ENCODE peak calls at places on chromosomes 11 and 22, in nine cellular contexts. One of them, this sample, is unnamed. For H3K4me1, the result is how much of the 10 kb centered on the place peaks cover.

GRCh38 chr11:113293936-113294335 is 20.4 kb upstream of the TTC12 start:
- DNase-seq in right cardiac atrium: no peak
- DNase-seq in naive thymus-derived CD4-positive, alpha-beta T cell: no peak
- DNase-seq in Karpas-422: no peak
- DNase-seq in psoas muscle: no peak
- DNase-seq in GM23248: no peak
- DNase-seq in mesendoderm: no peak
- DNase-seq in GM12878: no peak
- DNase-seq in spleen: no peak
- DNase-seq in this sample: peak

GRCh38 chr11:91804057-91804456 is 420.6 kb upstream of the FAT3 start:
- DNase-seq in right cardiac atrium: no peak
- DNase-seq in naive thymus-derived CD4-positive, alpha-beta T cell: no peak
- DNase-seq in Karpas-422: no peak
- DNase-seq in psoas muscle: no peak
- DNase-seq in GM23248: no peak
- DNase-seq in mesendoderm: peak
- DNase-seq in GM12878: no peak
- DNase-seq in spleen: no peak
- DNase-seq in this sample: peak

GRCh38 chr11:9017773-9018172 is 14.0 kb upstream of the NRIP3 start:
- DNase-seq in right cardiac atrium: peak
- DNase-seq in naive thymus-derived CD4-positive, alpha-beta T cell: no peak
- DNase-seq in Karpas-422: no peak
- DNase-seq in psoas muscle: peak
- DNase-seq in GM23248: peak
- DNase-seq in mesendoderm: no peak
- DNase-seq in GM12878: no peak
- DNase-seq in spleen: no peak
- DNase-seq in this sample: no peak

GRCh38 chr22:48832592-48832991 is 995.1 kb downstream of the BRD1 start:
- DNase-seq in right cardiac atrium: no peak
- DNase-seq in naive thymus-derived CD4-positive, alpha-beta T cell: no peak
- DNase-seq in Karpas-422: no peak
- DNase-seq in psoas muscle: no peak
- DNase-seq in GM23248: no peak
- DNase-seq in mesendoderm: no peak
- DNase-seq in GM12878: no peak
- DNase-seq in spleen: no peak
- DNase-seq in this sample: no peak

GRCh38 chr11:16280256-16280682 is 76.1 kb downstream of the SOX6 start:
- DNase-seq in right cardiac atrium: peak
- DNase-seq in naive thymus-derived CD4-positive, alpha-beta T cell: no peak
- DNase-seq in Karpas-422: no peak
- DNase-seq in psoas muscle: peak
- DNase-seq in GM23248: no peak
- DNase-seq in mesendoderm: no peak
- DNase-seq in GM12878: no peak
- DNase-seq in spleen: no peak
- DNase-seq in this sample: peak

GRCh38 chr11:87422566-87422965 is 384.8 kb downstream of the TMEM135 start:
- DNase-seq in right cardiac atrium: no peak
- DNase-seq in naive thymus-derived CD4-positive, alpha-beta T cell: no peak
- DNase-seq in Karpas-422: no peak
- DNase-seq in psoas muscle: no peak
- DNase-seq in GM23248: peak
- DNase-seq in mesendoderm: peak
- DNase-seq in GM12878: no peak
- DNase-seq in spleen: no peak
- DNase-seq in this sample: peak

GRCh38 chr11:17405232-17406005 is 17.0 kb upstream of the KCNJ11 start:
- DNase-seq in right cardiac atrium: peak
- DNase-seq in naive thymus-derived CD4-positive, alpha-beta T cell: no peak
- DNase-seq in Karpas-422: no peak
- DNase-seq in psoas muscle: peak
- DNase-seq in GM23248: peak
- DNase-seq in mesendoderm: peak
- DNase-seq in GM12878: no peak
- DNase-seq in spleen: peak
- DNase-seq in this sample: peak

GRCh38 chr22:33299245-33299956 is 241.2 kb upstream of the SYN3 start:
- DNase-seq in right cardiac atrium: no peak
- DNase-seq in naive thymus-derived CD4-positive, alpha-beta T cell: no peak
- DNase-seq in Karpas-422: peak
- DNase-seq in psoas muscle: no peak
- DNase-seq in GM23248: no peak
- DNase-seq in mesendoderm: peak
- DNase-seq in GM12878: peak
- DNase-seq in spleen: peak
- DNase-seq in this sample: no peak

GRCh38 chr11:36354221-36355003 is 58.3 kb downstream of the PRR5L start:
- DNase-seq in right cardiac atrium: no peak
- DNase-seq in naive thymus-derived CD4-positive, alpha-beta T cell: no peak
- DNase-seq in Karpas-422: no peak
- DNase-seq in psoas muscle: no peak
- DNase-seq in GM23248: peak
- DNase-seq in mesendoderm: peak
- DNase-seq in GM12878: peak
- DNase-seq in spleen: no peak
- DNase-seq in this sample: peak

GRCh38 chr11:114827043-114827442 is 148.7 kb downstream of the NXPE2 start:
- DNase-seq in right cardiac atrium: no peak
- DNase-seq in naive thymus-derived CD4-positive, alpha-beta T cell: no peak
- DNase-seq in Karpas-422: no peak
- DNase-seq in psoas muscle: no peak
- DNase-seq in GM23248: no peak
- DNase-seq in mesendoderm: no peak
- DNase-seq in GM12878: no peak
- DNase-seq in spleen: no peak
- DNase-seq in this sample: no peak

GRCh38 chr22:20498913-20499312 is 3.3 kb upstream of the KLHL22 start:
- DNase-seq in right cardiac atrium: no peak
- DNase-seq in naive thymus-derived CD4-positive, alpha-beta T cell: no peak
- DNase-seq in Karpas-422: no peak
- DNase-seq in psoas muscle: no peak
- DNase-seq in GM23248: no peak
- DNase-seq in mesendoderm: no peak
- DNase-seq in GM12878: no peak
- DNase-seq in spleen: no peak
- DNase-seq in this sample: no peak

GRCh38 chr11:1482581-1483444 is 3.8 kb downstream of the MOB2 start:
- DNase-seq in right cardiac atrium: peak
- DNase-seq in naive thymus-derived CD4-positive, alpha-beta T cell: no peak
- DNase-seq in Karpas-422: no peak
- DNase-seq in psoas muscle: peak
- DNase-seq in GM23248: no peak
- DNase-seq in mesendoderm: no peak
- DNase-seq in GM12878: no peak
- DNase-seq in spleen: peak
- DNase-seq in this sample: no peak

GRCh38 chr11:118618115-118618990 is 10.9 kb downstream of the PHLDB1 start:
- DNase-seq in right cardiac atrium: peak
- DNase-seq in naive thymus-derived CD4-positive, alpha-beta T cell: no peak
- DNase-seq in Karpas-422: no peak
- DNase-seq in psoas muscle: peak
- DNase-seq in GM23248: peak
- DNase-seq in mesendoderm: no peak
- DNase-seq in GM12878: no peak
- DNase-seq in spleen: peak
- DNase-seq in this sample: peak

GRCh38 chr11:45179686-45180085 is 33.2 kb downstream of the PRDM11 start:
- DNase-seq in right cardiac atrium: no peak
- DNase-seq in naive thymus-derived CD4-positive, alpha-beta T cell: no peak
- DNase-seq in Karpas-422: no peak
- DNase-seq in psoas muscle: no peak
- DNase-seq in GM23248: no peak
- DNase-seq in mesendoderm: no peak
- DNase-seq in GM12878: no peak
- DNase-seq in spleen: no peak
- DNase-seq in this sample: no peak
- H3K4me3 ChIP-seq in right cardiac atrium: no peak
- H3K4me3 ChIP-seq in naive thymus-derived CD4-positive, alpha-beta T cell: peak
- H3K4me3 ChIP-seq in Karpas-422: no peak
- H3K4me3 ChIP-seq in psoas muscle: peak
- H3K4me3 ChIP-seq in GM23248: peak
- H3K4me3 ChIP-seq in mesendoderm: no peak
- H3K4me3 ChIP-seq in GM12878: no peak
- H3K4me3 ChIP-seq in spleen: no peak
- H3K4me3 ChIP-seq in this sample: peak

DNA sequence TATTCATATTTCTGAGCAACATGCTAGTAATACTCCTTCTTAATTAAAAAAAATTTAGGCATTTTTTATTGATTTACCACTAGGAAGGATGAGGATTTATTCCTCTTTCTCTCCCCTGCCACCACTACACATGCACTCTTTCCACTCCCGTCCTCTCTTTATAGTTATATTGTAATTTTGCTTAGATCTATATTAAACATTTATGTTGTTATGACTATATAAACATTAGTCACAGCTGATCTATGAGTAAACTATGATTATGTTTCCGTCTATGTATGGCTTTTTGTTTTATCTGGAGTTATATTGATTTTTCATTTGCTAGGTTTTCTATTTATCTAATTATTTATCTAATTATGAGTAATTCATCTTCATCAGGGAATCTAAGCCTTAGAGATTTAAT is 17.8 kb downstream of the CCDC15 start:
- DNase-seq in right cardiac atrium: no peak
- DNase-seq in naive thymus-derived CD4-positive, alpha-beta T cell: no peak
- DNase-seq in Karpas-422: no peak
- DNase-seq in psoas muscle: no peak
- DNase-seq in GM23248: no peak
- DNase-seq in mesendoderm: no peak
- DNase-seq in GM12878: no peak
- DNase-seq in spleen: no peak
- DNase-seq in this sample: peak
- H3K4me1 ChIP-seq in right cardiac atrium: under half
- H3K4me1 ChIP-seq in naive thymus-derived CD4-positive, alpha-beta T cell: under half
- H3K4me1 ChIP-seq in Karpas-422: under half
- H3K4me1 ChIP-seq in psoas muscle: under half
- H3K4me1 ChIP-seq in GM23248: under half
- H3K4me1 ChIP-seq in mesendoderm: under half
- H3K4me1 ChIP-seq in GM12878: under half
- H3K4me1 ChIP-seq in spleen: under half
- H3K4me1 ChIP-seq in this sample: under half

GRCh38 chr22:19169002-19169946 is 9.3 kb downstream of the SLC25A1 start:
- DNase-seq in right cardiac atrium: no peak
- DNase-seq in naive thymus-derived CD4-positive, alpha-beta T cell: no peak
- DNase-seq in Karpas-422: no peak
- DNase-seq in psoas muscle: no peak
- DNase-seq in GM23248: peak
- DNase-seq in mesendoderm: peak
- DNase-seq in GM12878: no peak
- DNase-seq in spleen: no peak
- DNase-seq in this sample: no peak
- H3K4me3 ChIP-seq in right cardiac atrium: peak
- H3K4me3 ChIP-seq in naive thymus-derived CD4-positive, alpha-beta T cell: no peak
- H3K4me3 ChIP-seq in Karpas-422: no peak
- H3K4me3 ChIP-seq in psoas muscle: peak
- H3K4me3 ChIP-seq in GM23248: peak
- H3K4me3 ChIP-seq in mesendoderm: no peak
- H3K4me3 ChIP-seq in GM12878: no peak
- H3K4me3 ChIP-seq in spleen: peak
- H3K4me3 ChIP-seq in this sample: peak

GRCh38 chr11:69002743-69003231 is 10.3 kb downstream of the MRGPRF start:
- DNase-seq in right cardiac atrium: peak
- DNase-seq in naive thymus-derived CD4-positive, alpha-beta T cell: no peak
- DNase-seq in Karpas-422: no peak
- DNase-seq in psoas muscle: no peak
- DNase-seq in GM23248: no peak
- DNase-seq in mesendoderm: no peak
- DNase-seq in GM12878: no peak
- DNase-seq in spleen: no peak
- DNase-seq in this sample: no peak

GRCh38 chr11:69000831-69001245 is 12.2 kb downstream of the MRGPRF start:
- DNase-seq in right cardiac atrium: no peak
- DNase-seq in naive thymus-derived CD4-positive, alpha-beta T cell: no peak
- DNase-seq in Karpas-422: no peak
- DNase-seq in psoas muscle: no peak
- DNase-seq in GM23248: peak
- DNase-seq in mesendoderm: no peak
- DNase-seq in GM12878: no peak
- DNase-seq in spleen: peak
- DNase-seq in this sample: peak

GRCh38 chr11:69000391-69000790 is 12.7 kb downstream of the MRGPRF start:
- DNase-seq in right cardiac atrium: no peak
- DNase-seq in naive thymus-derived CD4-positive, alpha-beta T cell: no peak
- DNase-seq in Karpas-422: no peak
- DNase-seq in psoas muscle: no peak
- DNase-seq in GM23248: peak
- DNase-seq in mesendoderm: no peak
- DNase-seq in GM12878: no peak
- DNase-seq in spleen: peak
- DNase-seq in this sample: no peak

GRCh38 chr11:69002101-69002742 is 10.8 kb downstream of the MRGPRF start:
- DNase-seq in right cardiac atrium: no peak
- DNase-seq in naive thymus-derived CD4-positive, alpha-beta T cell: no peak
- DNase-seq in Karpas-422: no peak
- DNase-seq in psoas muscle: no peak
- DNase-seq in GM23248: peak
- DNase-seq in mesendoderm: no peak
- DNase-seq in GM12878: no peak
- DNase-seq in spleen: peak
- DNase-seq in this sample: no peak

GRCh38 chr11:69001301-69002081 is 11.6 kb downstream of the MRGPRF start:
- DNase-seq in right cardiac atrium: no peak
- DNase-seq in naive thymus-derived CD4-positive, alpha-beta T cell: no peak
- DNase-seq in Karpas-422: no peak
- DNase-seq in psoas muscle: no peak
- DNase-seq in GM23248: no peak
- DNase-seq in mesendoderm: no peak
- DNase-seq in GM12878: no peak
- DNase-seq in spleen: peak
- DNase-seq in this sample: no peak
- H3K4me1 ChIP-seq in right cardiac atrium: under half
- H3K4me1 ChIP-seq in naive thymus-derived CD4-positive, alpha-beta T cell: under half
- H3K4me1 ChIP-seq in Karpas-422: under half
- H3K4me1 ChIP-seq in psoas muscle: under half
- H3K4me1 ChIP-seq in GM23248: under half
- H3K4me1 ChIP-seq in mesendoderm: under half
- H3K4me1 ChIP-seq in GM12878: under half
- H3K4me1 ChIP-seq in spleen: under half
- H3K4me1 ChIP-seq in this sample: under half

GRCh38 chr11:64851831-64852337 is 7.4 kb upstream of the CDC42BPG start:
- DNase-seq in right cardiac atrium: peak
- DNase-seq in naive thymus-derived CD4-positive, alpha-beta T cell: no peak
- DNase-seq in Karpas-422: peak
- DNase-seq in psoas muscle: no peak
- DNase-seq in GM23248: no peak
- DNase-seq in mesendoderm: no peak
- DNase-seq in GM12878: no peak
- DNase-seq in spleen: no peak
- DNase-seq in this sample: no peak
- H3K4me3 ChIP-seq in right cardiac atrium: no peak
- H3K4me3 ChIP-seq in naive thymus-derived CD4-positive, alpha-beta T cell: peak
- H3K4me3 ChIP-seq in Karpas-422: peak
- H3K4me3 ChIP-seq in psoas muscle: no peak
- H3K4me3 ChIP-seq in GM23248: no peak
- H3K4me3 ChIP-seq in mesendoderm: no peak
- H3K4me3 ChIP-seq in GM12878: peak
- H3K4me3 ChIP-seq in spleen: no peak
- H3K4me3 ChIP-seq in this sample: no peak

This sample was measured in PC-3.